ENCODE peak calls at places on chromosomes 12 and 14, in six cellular contexts. A, J, I, K, F and Q are unnamed samples.
A peak's percentile ranks its signal among the peaks of the same experiment; 100 is the strongest.

GRCh38 chr14:31037709-31038221 is 11.6 kb upstream of the STRN3 start:
- DNase-seq in J (no peak), I (no peak), K (no peak), A (no peak), F (no peak), Q (no peak)

GRCh38 chr12:56099787-56100186 is 4.6 kb upstream of the PA2G4 start:
- DNase-seq in I (no peak), J (no peak), K (no peak), A (no peak), F (no peak), Q (no peak)

GRCh38 chr12:124302807-124303578 is 8.1 kb downstream of the RFLNA start:
- DNase-seq in K (no peak), J (no peak), I (no peak), F (no peak), A (no peak), Q (no peak)

GRCh38 chr12:112686373-112686772 is 105.2 kb upstream of the RPH3A start:
- DNase-seq in I (no peak), A (no peak), K (no peak), J (peak; percentile 26), F (no peak), Q (no peak)

GRCh38 chr12:122870867-122871664 is 24.9 kb downstream of the VPS37B start:
- DNase-seq in I (peak; percentile 51), A (peak; percentile 86), F (peak; percentile 88), J (no peak), K (no peak), Q (no peak)

GRCh38 chr12:89663577-89664357 is 44.9 kb downstream of the ATP2B1 start:
- DNase-seq in I (no peak), A (peak; percentile 28), F (no peak), K (no peak), J (peak; percentile 7), Q (peak; percentile 34)

GRCh38 chr12:61138381-61138759 is 1121.8 kb upstream of the USP15 start:
- DNase-seq in F (no peak), A (no peak), K (no peak), I (no peak), J (no peak), Q (no peak)

GRCh38 chr12:58967551-58967950 is 47.2 kb upstream of the LRIG3 start:
- DNase-seq in F (no peak), J (no peak), I (no peak), K (no peak), A (no peak), Q (no peak)

GRCh38 chr12:48997719-48998496 is 1.3 kb downstream of the DDN start:
- DNase-seq in A (no peak), F (peak; percentile 86), K (peak; percentile 79), I (no peak), J (no peak), Q (peak; percentile 57)

GRCh38 chr12:106865685-106866084 is 90.0 kb upstream of the TMEM263 start:
- DNase-seq in F (no peak), I (no peak), A (no peak), J (no peak), K (peak; percentile 57), Q (no peak)

GRCh38 chr12:47276253-47277070 is 196.7 kb upstream of the AMIGO2 start:
- DNase-seq in K (no peak), F (no peak), A (peak; percentile 86), J (no peak), I (no peak), Q (peak; percentile 74)

GRCh38 chr14:35531960-35532747 is 1.8 kb upstream of the INSM2 start:
- DNase-seq in I (no peak), A (no peak), K (no peak), F (no peak), J (no peak), Q (no peak)

GRCh38 chr14:95490127-95490526 is 26.3 kb downstream of the SYNE3 start:
- DNase-seq in A (no peak), I (no peak), K (no peak), F (no peak), J (no peak), Q (no peak)

GRCh38 chr14:95198320-95198719 is 41.0 kb upstream of the DICER1 start:
- DNase-seq in F (no peak), K (no peak), I (no peak), J (no peak), A (no peak), Q (no peak)

GRCh38 chr12:6608592-6609311 is 1.6 kb upstream of the CHD4 start:
- DNase-seq in A (peak; percentile 51), I (no peak), J (no peak), K (peak; percentile 65), F (peak; percentile 93), Q (peak; percentile 66)

GRCh38 chr14:54556535-54556934 is 10.4 kb upstream of the SAMD4A start:
- DNase-seq in F (no peak), I (no peak), J (no peak), A (no peak), K (no peak), Q (no peak)

GRCh38 chr12:15629761-15630160 is 159.4 kb downstream of the EPS8 start:
- DNase-seq in A (no peak), I (no peak), K (no peak), J (no peak), F (no peak), Q (no peak)

GRCh38 chr14:48325486-48325885 is 650.1 kb upstream of the MDGA2 start:
- DNase-seq in K (no peak), I (no peak), A (no peak), F (no peak), J (no peak), Q (no peak)

GRCh38 chr12:44881197-44881596 is 5.1 kb upstream of the NELL2 start:
- DNase-seq in F (no peak), A (no peak), K (no peak), I (no peak), J (no peak), Q (no peak)

GRCh38 chr12:102005256-102005655 is 56.5 kb downstream of the WASHC3 start:
- DNase-seq in I (no peak), F (no peak), K (no peak), J (no peak), A (no peak), Q (no peak)

GRCh38 chr12:53997324-53998173 is 2.4 kb upstream of the HOXC9 start:
- DNase-seq in F (no peak), K (no peak), A (peak; percentile 56), J (no peak), I (no peak), Q (no peak)

GRCh38 chr12:53999596-54000104 is 311 bp upstream of the HOXC9 start:
- DNase-seq in A (peak; percentile 94), J (no peak), F (peak; percentile 96), I (no peak), K (no peak), Q (peak; percentile 55)

GRCh38 chr12:53998174-53998899 is 1.6 kb upstream of the HOXC9 start:
- DNase-seq in J (no peak), I (no peak), F (no peak), K (no peak), A (no peak), Q (no peak)

GRCh38 chr12:54000105-54000773 is at the start of gene HOXC9:
- DNase-seq in A (no peak), K (no peak), I (no peak), J (no peak), F (no peak), Q (no peak)

DNA sequence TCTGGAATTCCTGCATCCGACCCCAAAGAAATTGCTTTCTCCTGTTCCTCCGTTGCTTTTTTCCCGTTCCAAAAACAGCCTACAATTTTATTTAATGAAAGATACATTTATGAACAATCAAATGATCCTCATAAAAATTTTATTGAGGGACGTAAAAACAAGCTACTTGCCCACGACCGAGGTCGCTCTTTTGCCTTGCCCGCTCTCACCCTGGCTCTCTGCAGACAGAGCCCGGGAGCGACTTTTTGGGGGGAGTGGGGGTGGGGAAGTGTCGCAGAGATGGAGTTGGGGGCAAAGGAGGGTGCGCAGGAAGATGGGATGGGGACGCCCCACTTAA is 1.1 kb upstream of the HOXC9 start:
- DNase-seq in J (no peak), I (no peak), K (no peak), A (no peak), F (no peak), Q (no peak)
- TF ChIP-seq CTCF in J (no peak), I (no peak), K (no peak), A (peak; percentile 28), F (no peak), Q (no peak)

DNA sequence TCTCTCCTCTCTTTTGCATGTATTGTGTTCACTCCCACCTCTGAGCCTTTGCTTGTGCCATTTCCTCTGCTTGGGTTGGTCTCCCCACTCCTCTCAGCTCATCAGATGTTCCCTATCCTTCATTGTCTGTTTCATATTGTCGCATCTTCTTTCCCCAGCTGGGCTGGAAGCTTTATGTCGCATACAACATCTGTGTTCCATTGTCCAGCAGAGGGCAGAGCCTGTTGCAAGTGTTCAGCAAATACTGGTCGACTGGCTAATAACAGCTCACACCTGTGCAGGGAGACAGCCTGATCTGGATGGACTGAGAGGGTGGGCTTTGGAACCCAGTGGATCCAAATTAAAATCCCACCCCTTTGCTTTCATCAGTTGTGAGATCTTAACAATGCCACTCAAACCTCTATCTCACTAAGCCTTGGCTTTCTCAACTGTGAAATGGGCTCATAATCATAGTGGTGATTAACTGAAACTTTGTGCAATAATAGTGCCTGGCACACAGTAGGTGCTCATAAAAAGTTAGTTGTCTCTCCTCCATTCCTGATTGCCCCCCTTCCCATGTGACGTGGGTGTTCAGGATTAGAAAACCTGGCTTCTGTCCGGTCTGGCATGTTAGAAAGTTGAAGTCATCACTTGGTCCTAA is 75.8 kb downstream of the RIN3 start:
- DNase-seq in J (no peak), F (no peak), I (no peak), A (no peak), K (no peak), Q (no peak)
- TF ChIP-seq CTCF in J (peak; percentile 37), F (no peak), I (no peak), A (peak; percentile 31), K (peak; percentile 55), Q (peak; percentile 22)

GRCh38 chr12:42285431-42285830 is 40.5 kb downstream of the ZCRB1 start:
- DNase-seq in F (no peak), K (no peak), J (no peak), I (no peak), A (no peak), Q (no peak)

GRCh38 chr12:42286741-42287140 is 39.2 kb downstream of the ZCRB1 start:
- DNase-seq in A (no peak), I (no peak), F (no peak), J (no peak), K (no peak), Q (no peak)

GRCh38 chr12:42283739-42284138 is 42.2 kb downstream of the ZCRB1 start:
- DNase-seq in J (no peak), I (no peak), A (no peak), F (no peak), K (no peak), Q (no peak)

GRCh38 chr12:42284157-42284556 is 41.7 kb downstream of the ZCRB1 start:
- DNase-seq in F (no peak), K (no peak), I (no peak), J (no peak), A (no peak), Q (no peak)

GRCh38 chr12:42284876-42285275 is 41.0 kb downstream of the ZCRB1 start:
- DNase-seq in K (no peak), A (no peak), I (no peak), F (no peak), J (no peak), Q (no peak)
- TF ChIP-seq CTCF in K (no peak), A (no peak), I (no peak), F (no peak), J (no peak), Q (no peak)

DNA sequence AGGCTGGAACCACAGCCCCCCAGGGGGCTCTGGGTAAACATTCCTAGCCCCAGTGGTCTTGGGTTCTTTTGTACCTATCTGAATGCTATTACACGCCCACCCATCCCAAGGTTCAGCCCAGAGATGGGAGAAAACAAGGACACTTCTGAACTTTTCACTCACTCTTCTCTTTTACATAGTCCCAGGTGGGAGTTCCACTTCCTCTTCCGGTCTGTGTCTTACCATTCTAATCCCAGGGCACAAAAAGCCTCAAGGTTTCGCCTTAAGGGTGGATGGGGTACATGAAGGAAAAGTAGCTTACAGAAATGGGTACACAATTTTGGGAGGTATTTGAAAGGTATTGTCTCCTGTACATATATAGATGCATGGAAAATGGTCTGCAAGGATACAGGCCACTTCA is 79.0 kb downstream of the TMEM30B start:
- DNase-seq in J (no peak), I (no peak), F (no peak), A (no peak), K (no peak), Q (no peak)
- TF ChIP-seq CTCF in J (no peak), I (no peak), F (no peak), A (no peak), K (no peak), Q (no peak)